ENCODE peak calls at places on chromosomes 7 and 10, in seven cellular contexts. One of them, this sample, is unnamed.

GRCh38 chr7:2049782-2050510 is 182.8 kb downstream of the MAD1L1 start:
- DNase-seq in NCI-H1092: no peak
- DNase-seq in mammary epithelial cell: no peak
- DNase-seq in putamen: no peak
- DNase-seq in GM04504: no peak
- DNase-seq in C1 segment of cervical spinal cord: no peak
- DNase-seq in ELR: no peak
- DNase-seq in this sample: no peak

GRCh38 chr7:54252256-54253035 is 289.7 kb upstream of the VSTM2A start:
- DNase-seq in NCI-H1092: no peak
- DNase-seq in mammary epithelial cell: peak; percentile 32
- DNase-seq in putamen: no peak
- DNase-seq in GM04504: no peak
- DNase-seq in C1 segment of cervical spinal cord: no peak
- DNase-seq in ELR: no peak
- DNase-seq in this sample: no peak

GRCh38 chr10:76033457-76034196 is 602.2 kb downstream of the LRMDA start:
- DNase-seq in NCI-H1092: no peak
- DNase-seq in mammary epithelial cell: no peak
- DNase-seq in putamen: no peak
- DNase-seq in GM04504: no peak
- DNase-seq in C1 segment of cervical spinal cord: no peak
- DNase-seq in ELR: peak; percentile 1
- DNase-seq in this sample: peak; percentile 48

GRCh38 chr10:94024407-94024806 is 30.7 kb downstream of the PLCE1 start:
- DNase-seq in NCI-H1092: no peak
- DNase-seq in mammary epithelial cell: no peak
- DNase-seq in putamen: no peak
- DNase-seq in GM04504: no peak
- DNase-seq in C1 segment of cervical spinal cord: no peak
- DNase-seq in ELR: no peak
- DNase-seq in this sample: no peak

GRCh38 chr10:119413738-119414611 is 128.5 kb downstream of the RGS10 start:
- DNase-seq in NCI-H1092: no peak
- DNase-seq in mammary epithelial cell: no peak
- DNase-seq in putamen: no peak
- DNase-seq in GM04504: no peak
- DNase-seq in C1 segment of cervical spinal cord: no peak
- DNase-seq in ELR: no peak
- DNase-seq in this sample: peak; percentile 87

GRCh38 chr7:8638076-8638475 is 204.7 kb downstream of the NXPH1 start:
- DNase-seq in NCI-H1092: peak; percentile 99
- DNase-seq in mammary epithelial cell: no peak
- DNase-seq in putamen: peak; percentile 9
- DNase-seq in GM04504: no peak
- DNase-seq in C1 segment of cervical spinal cord: no peak
- DNase-seq in ELR: no peak
- DNase-seq in this sample: no peak

GRCh38 chr7:130996841-130997231 is 262.8 kb upstream of the KLF14 start:
- DNase-seq in NCI-H1092: peak; percentile 25
- DNase-seq in mammary epithelial cell: peak; percentile 85
- DNase-seq in putamen: no peak
- DNase-seq in GM04504: no peak
- DNase-seq in C1 segment of cervical spinal cord: no peak
- DNase-seq in ELR: peak; percentile 43
- DNase-seq in this sample: no peak

GRCh38 chr10:106609867-106610266 is 554.6 kb downstream of the SORCS1 start:
- DNase-seq in NCI-H1092: no peak
- DNase-seq in mammary epithelial cell: peak; percentile 5
- DNase-seq in putamen: no peak
- DNase-seq in GM04504: no peak
- DNase-seq in C1 segment of cervical spinal cord: no peak
- DNase-seq in ELR: peak; percentile 28
- DNase-seq in this sample: no peak

GRCh38 chr7:142790565-142790964 is 19.8 kb downstream of the PRSS2 start:
- DNase-seq in NCI-H1092: no peak
- DNase-seq in mammary epithelial cell: no peak
- DNase-seq in putamen: no peak
- DNase-seq in GM04504: no peak
- DNase-seq in C1 segment of cervical spinal cord: no peak
- DNase-seq in ELR: no peak
- DNase-seq in this sample: no peak

GRCh38 chr7:105866124-105866801 is 10.1 kb downstream of the ATXN7L1 start:
- DNase-seq in NCI-H1092: no peak
- DNase-seq in mammary epithelial cell: no peak
- DNase-seq in putamen: no peak
- DNase-seq in GM04504: no peak
- DNase-seq in C1 segment of cervical spinal cord: no peak
- DNase-seq in ELR: no peak
- DNase-seq in this sample: no peak

GRCh38 chr10:29784175-29784773 is 149.5 kb upstream of the SVIL start:
- DNase-seq in NCI-H1092: no peak
- DNase-seq in mammary epithelial cell: peak; percentile 100
- DNase-seq in putamen: peak; percentile 7
- DNase-seq in GM04504: peak; percentile 99
- DNase-seq in C1 segment of cervical spinal cord: no peak
- DNase-seq in ELR: peak; percentile 100
- DNase-seq in this sample: peak; percentile 98

GRCh38 chr7:121138262-121138933 is 149.9 kb downstream of the CPED1 start:
- DNase-seq in NCI-H1092: peak; percentile 54
- DNase-seq in mammary epithelial cell: peak; percentile 64
- DNase-seq in putamen: no peak
- DNase-seq in GM04504: no peak
- DNase-seq in C1 segment of cervical spinal cord: no peak
- DNase-seq in ELR: no peak
- DNase-seq in this sample: no peak

GRCh38 chr10:127577376-127577775 is 28.3 kb downstream of the NPS start:
- DNase-seq in NCI-H1092: no peak
- DNase-seq in mammary epithelial cell: no peak
- DNase-seq in putamen: peak; percentile 35
- DNase-seq in GM04504: no peak
- DNase-seq in C1 segment of cervical spinal cord: no peak
- DNase-seq in ELR: peak; percentile 34
- DNase-seq in this sample: no peak

GRCh38 chr10:68142761-68143160 is 33.5 kb downstream of the MYPN start:
- DNase-seq in NCI-H1092: no peak
- DNase-seq in mammary epithelial cell: no peak
- DNase-seq in putamen: no peak
- DNase-seq in GM04504: no peak
- DNase-seq in C1 segment of cervical spinal cord: no peak
- DNase-seq in ELR: no peak
- DNase-seq in this sample: no peak

GRCh38 chr10:30359373-30360206 is 10.5 kb upstream of the MTPAP start:
- DNase-seq in NCI-H1092: no peak
- DNase-seq in mammary epithelial cell: peak; percentile 68
- DNase-seq in putamen: peak; percentile 24
- DNase-seq in GM04504: no peak
- DNase-seq in C1 segment of cervical spinal cord: no peak
- DNase-seq in ELR: peak; percentile 64
- DNase-seq in this sample: no peak

GRCh38 chr7:91946549-91946948 is 5.9 kb downstream of the AKAP9 start:
- DNase-seq in NCI-H1092: no peak
- DNase-seq in mammary epithelial cell: no peak
- DNase-seq in putamen: no peak
- DNase-seq in GM04504: no peak
- DNase-seq in C1 segment of cervical spinal cord: no peak
- DNase-seq in ELR: no peak
- DNase-seq in this sample: no peak

This sample was measured in skeletal muscle cell.